ENCODE peak calls at places on chromosome 7, in six cellular contexts. G is CD4-positive, CD25-positive, alpha-beta regulatory T cell; T is fibroblast of the conjunctiva; V is MCF 10A; F is T-helper 2 cell; D is tibial artery. U is an unnamed sample.

GRCh38 chr7:87831127-87831526 is 45.0 kb downstream of the SLC25A40 start:
- DNase-seq in V (no peak), F (no peak), T (no peak), G (no peak), D (no peak), U (no peak)

GRCh38 chr7:55030314-55030713 is 11.5 kb downstream of the EGFR start:
- DNase-seq in D (no peak), G (no peak), F (no peak), T (no peak), V (no peak), U (no peak)

GRCh38 chr7:135761751-135762488 is 13.3 kb upstream of the FAM180A start:
- DNase-seq in T (no peak), F (no peak), D (peak), G (no peak), V (peak), U (no peak)

GRCh38 chr7:6647080-6647479 is 10.0 kb downstream of the ZNF316 start:
- DNase-seq in F (no peak), T (no peak), V (no peak), D (no peak), G (no peak), U (no peak)

GRCh38 chr7:124700655-124701054 is 64.9 kb downstream of the GPR37 start:
- DNase-seq in D (no peak), V (no peak), T (no peak), F (no peak), G (no peak), U (peak)

GRCh38 chr7:70788276-70788675 is 343.7 kb upstream of the GALNT17 start:
- DNase-seq in V (no peak), D (no peak), F (peak), G (peak), T (no peak), U (no peak)

GRCh38 chr7:158849553-158850389 is 6.6 kb upstream of the DYNC2I1 start:
- DNase-seq in D (no peak), T (no peak), F (no peak), V (no peak), G (no peak), U (no peak)

GRCh38 chr7:53518319-53518718 is 482.9 kb downstream of the POM121L12 start:
- DNase-seq in T (no peak), D (no peak), V (no peak), F (no peak), G (no peak), U (no peak)

GRCh38 chr7:66754541-66754940 is 14.0 kb downstream of the RABGEF1 start:
- DNase-seq in V (no peak), D (no peak), G (no peak), F (no peak), T (no peak), U (no peak)

GRCh38 chr7:137880432-137880831 is 33.7 kb upstream of the DGKI start:
- DNase-seq in D (no peak), G (no peak), F (no peak), T (peak), V (peak), U (peak)

GRCh38 chr7:45178241-45179225 is 20.9 kb downstream of the RAMP3 start:
- DNase-seq in T (no peak), G (no peak), F (no peak), D (no peak), V (peak), U (no peak)

GRCh38 chr7:55148571-55148970 is 129.8 kb downstream of the EGFR start:
- DNase-seq in V (peak), G (no peak), D (no peak), F (no peak), T (no peak), U (no peak)

GRCh38 chr7:109094-109493 is 83.3 kb upstream of the FAM20C start:
- DNase-seq in G (no peak), T (no peak), V (no peak), D (no peak), F (no peak), U (no peak)

GRCh38 chr7:81705206-81705605 is 64.6 kb downstream of the HGF start:
- DNase-seq in V (no peak), G (no peak), T (no peak), F (no peak), D (no peak), U (no peak)

GRCh38 chr7:112497481-112497880 is 16.7 kb downstream of the LSMEM1 start:
- DNase-seq in F (no peak), T (no peak), V (no peak), D (no peak), G (no peak), U (no peak)

GRCh38 chr7:55405856-55406541 is 40.9 kb downstream of the LANCL2 start:
- DNase-seq in V (no peak), T (no peak), G (no peak), D (no peak), F (no peak), U (no peak)